ENCODE peak calls at places on chromosomes 1 and 21, in four cellular contexts. One of them, this sample, is unnamed.

GRCh38 chr1:205449750-205450443 is 5.9 kb downstream of the BLACAT1 start:
- DNase-seq in left cardiac atrium: peak; percentile 34
- DNase-seq in NCI-H1092 treated with DMSO at 0.1 percent for 48 hours: peak; percentile 36
- DNase-seq in OCI-LY7: no peak
- DNase-seq in this sample: no peak

GRCh38 chr1:170562644-170563338 is 30.8 kb downstream of the GORAB start:
- DNase-seq in OCI-LY7: no peak
- DNase-seq in left cardiac atrium: peak; percentile 62
- DNase-seq in NCI-H1092 treated with DMSO at 0.1 percent for 48 hours: no peak
- DNase-seq in this sample: peak; percentile 88

GRCh38 chr1:28517649-28517999 is 11.8 kb downstream of the RCC1 start:
- DNase-seq in left cardiac atrium: no peak
- DNase-seq in OCI-LY7: no peak
- DNase-seq in NCI-H1092 treated with DMSO at 0.1 percent for 48 hours: peak; percentile 61
- DNase-seq in this sample: no peak

GRCh38 chr1:172746091-172746949 is 87.4 kb downstream of the FASLG start:
- DNase-seq in NCI-H1092 treated with DMSO at 0.1 percent for 48 hours: no peak
- DNase-seq in left cardiac atrium: no peak
- DNase-seq in OCI-LY7: peak; percentile 90
- DNase-seq in this sample: peak; percentile 93

GRCh38 chr1:19815801-19816736 is 986 bp upstream of the RNF186 start:
- DNase-seq in OCI-LY7: peak; percentile 94
- DNase-seq in NCI-H1092 treated with DMSO at 0.1 percent for 48 hours: peak; percentile 46
- DNase-seq in left cardiac atrium: no peak
- DNase-seq in this sample: no peak

GRCh38 chr1:205977348-205978014 is 25.7 kb downstream of the RAB7B start:
- DNase-seq in left cardiac atrium: peak; percentile 66
- DNase-seq in NCI-H1092 treated with DMSO at 0.1 percent for 48 hours: peak; percentile 92
- DNase-seq in OCI-LY7: peak; percentile 83
- DNase-seq in this sample: peak; percentile 76

GRCh38 chr1:50940291-50940690 is 19.8 kb downstream of the FAF1 start:
- DNase-seq in NCI-H1092 treated with DMSO at 0.1 percent for 48 hours: no peak
- DNase-seq in OCI-LY7: no peak
- DNase-seq in left cardiac atrium: no peak
- DNase-seq in this sample: no peak

GRCh38 chr1:157110003-157110402 is 10.4 kb upstream of the ETV3L start:
- DNase-seq in OCI-LY7: no peak
- DNase-seq in left cardiac atrium: no peak
- DNase-seq in NCI-H1092 treated with DMSO at 0.1 percent for 48 hours: no peak
- DNase-seq in this sample: no peak

GRCh38 chr1:228530086-228530758 is 43.0 kb downstream of the RNF187 start:
- DNase-seq in left cardiac atrium: no peak
- DNase-seq in NCI-H1092 treated with DMSO at 0.1 percent for 48 hours: no peak
- DNase-seq in OCI-LY7: no peak
- DNase-seq in this sample: no peak

GRCh38 chr1:178576841-178577240 is 63.9 kb downstream of the TEX35 start:
- DNase-seq in OCI-LY7: peak; percentile 42
- DNase-seq in left cardiac atrium: no peak
- DNase-seq in NCI-H1092 treated with DMSO at 0.1 percent for 48 hours: no peak
- DNase-seq in this sample: no peak

GRCh38 chr1:248631354-248632041 is 3.4 kb downstream of the OR2T11 start:
- DNase-seq in left cardiac atrium: no peak
- DNase-seq in NCI-H1092 treated with DMSO at 0.1 percent for 48 hours: no peak
- DNase-seq in OCI-LY7: no peak
- DNase-seq in this sample: no peak

GRCh38 chr1:9239622-9240401 is 5.2 kb downstream of the H6PD start:
- DNase-seq in OCI-LY7: peak; percentile 69
- DNase-seq in left cardiac atrium: peak; percentile 62
- DNase-seq in NCI-H1092 treated with DMSO at 0.1 percent for 48 hours: no peak
- DNase-seq in this sample: no peak

GRCh38 chr1:208682664-208683013 is 438.5 kb upstream of the PLXNA2 start:
- DNase-seq in NCI-H1092 treated with DMSO at 0.1 percent for 48 hours: no peak
- DNase-seq in OCI-LY7: no peak
- DNase-seq in left cardiac atrium: peak; percentile 18
- DNase-seq in this sample: no peak

GRCh38 chr1:53083636-53084588 is 21.9 kb downstream of the PODN start:
- DNase-seq in NCI-H1092 treated with DMSO at 0.1 percent for 48 hours: no peak
- DNase-seq in OCI-LY7: no peak
- DNase-seq in left cardiac atrium: no peak
- DNase-seq in this sample: no peak

GRCh38 chr1:68490046-68490651 is 6.7 kb downstream of the DEPDC1 start:
- DNase-seq in left cardiac atrium: no peak
- DNase-seq in OCI-LY7: no peak
- DNase-seq in NCI-H1092 treated with DMSO at 0.1 percent for 48 hours: no peak
- DNase-seq in this sample: no peak

GRCh38 chr1:87955038-87955437 is 626.4 kb downstream of the LMO4 start:
- DNase-seq in OCI-LY7: no peak
- DNase-seq in left cardiac atrium: no peak
- DNase-seq in NCI-H1092 treated with DMSO at 0.1 percent for 48 hours: no peak
- DNase-seq in this sample: no peak

GRCh38 chr1:235327559-235328270 is at the start of gene ARID4B:
- DNase-seq in left cardiac atrium: peak; percentile 86
- DNase-seq in NCI-H1092 treated with DMSO at 0.1 percent for 48 hours: no peak
- DNase-seq in OCI-LY7: no peak
- DNase-seq in this sample: no peak

GRCh38 chr1:229070168-229070567 is 200.7 kb upstream of the RAB4A start:
- DNase-seq in OCI-LY7: no peak
- DNase-seq in NCI-H1092 treated with DMSO at 0.1 percent for 48 hours: peak; percentile 96
- DNase-seq in left cardiac atrium: peak; percentile 88
- DNase-seq in this sample: peak; percentile 75

GRCh38 chr1:65478379-65479026 is 58.0 kb downstream of the LEPR start:
- DNase-seq in left cardiac atrium: no peak
- DNase-seq in OCI-LY7: no peak
- DNase-seq in NCI-H1092 treated with DMSO at 0.1 percent for 48 hours: no peak
- DNase-seq in this sample: no peak

GRCh38 chr21:32981096-32981495 is 44.6 kb upstream of the OLIG2 start:
- DNase-seq in NCI-H1092 treated with DMSO at 0.1 percent for 48 hours: no peak
- DNase-seq in left cardiac atrium: no peak
- DNase-seq in OCI-LY7: no peak
- DNase-seq in this sample: no peak

GRCh38 chr1:153749408-153750005 is 21.7 kb downstream of the INTS3 start:
- DNase-seq in NCI-H1092 treated with DMSO at 0.1 percent for 48 hours: peak; percentile 70
- DNase-seq in OCI-LY7: peak; percentile 82
- DNase-seq in left cardiac atrium: peak; percentile 86
- DNase-seq in this sample: peak; percentile 72

This sample was measured in fibroblast of the conjunctiva.